ENCODE peak calls at places on chromosomes 4 and X, in ten cellular contexts. L is mesendoderm, N is heart left ventricle, Y is Peyer's patch, I is Panc1, X is prostate gland, V is ovary, F is cardiac muscle cell, M is PC-3, P is GM23338. Z is an unnamed sample.
A peak's percentile ranks its signal among the peaks of the same experiment; 100 is the strongest.

GRCh38 chrX:120629667-120630537 is at the start of gene C1GALT1C1:
- DNase-seq in L (peak; percentile 95), N (peak; percentile 95), Y (peak; percentile 92), I (peak; percentile 86), X (peak; percentile 82), V (peak; percentile 94), F (peak; percentile 96), M (peak; percentile 94), P (peak; percentile 95), Z (peak; percentile 88)

GRCh38 chrX:153645921-153646481 is 1.0 kb upstream of the DUSP9 start:
- DNase-seq in L (no peak), N (no peak), Y (peak; percentile 11), I (no peak), X (no peak), V (no peak), F (no peak), M (no peak), P (no peak), Z (no peak)

GRCh38 chr4:16852168-16852567 is 46.3 kb downstream of the LDB2 start:
- DNase-seq in L (no peak), N (no peak), Y (no peak), I (no peak), X (no peak), V (no peak), F (no peak), M (no peak), P (no peak), Z (no peak)

GRCh38 chr4:7342223-7342576 is 92.5 kb downstream of the PSAPL1 start:
- DNase-seq in L (no peak), N (peak; percentile 45), Y (no peak), I (no peak), X (no peak), V (no peak), F (no peak), M (no peak), P (no peak), Z (no peak)

GRCh38 chr4:37891221-37892159 is 606 bp downstream of the TBC1D1 start:
- DNase-seq in L (peak; percentile 13), N (no peak), Y (peak; percentile 61), I (no peak), X (peak; percentile 56), V (peak; percentile 54), F (peak; percentile 37), M (no peak), P (peak; percentile 75), Z (no peak)

GRCh38 chr4:30718021-30718888 is 1.9 kb upstream of the PCDH7 start:
- DNase-seq in L (peak; percentile 82), N (peak; percentile 73), Y (peak; percentile 50), I (no peak), X (peak; percentile 42), V (peak; percentile 52), F (peak; percentile 24), M (peak; percentile 25), P (peak; percentile 71), Z (peak; percentile 18)

GRCh38 chr4:156779046-156779445 is 192.6 kb downstream of the PDGFC start:
- DNase-seq in L (no peak), N (no peak), Y (no peak), I (no peak), X (no peak), V (no peak), F (peak; percentile 43), M (peak; percentile 23), P (no peak), Z (peak; percentile 37)

GRCh38 chrX:119758682-119759332 is 419 bp downstream of the SOWAHD start:
- DNase-seq in L (peak; percentile 22), N (peak; percentile 61), Y (peak; percentile 74), I (no peak), X (no peak), V (peak; percentile 51), F (no peak), M (no peak), P (peak; percentile 36), Z (no peak)

GRCh38 chrX:38627683-38628082 is 66.3 kb downstream of the TSPAN7 start:
- DNase-seq in L (peak; percentile 86), N (no peak), Y (no peak), I (peak; percentile 18), X (no peak), V (no peak), F (peak; percentile 7), M (peak; percentile 57), P (peak; percentile 76), Z (peak; percentile 22)

GRCh38 chr4:106551724-106552123 is 183.1 kb upstream of the GIMD1 start:
- DNase-seq in L (no peak), N (no peak), Y (no peak), I (no peak), X (no peak), V (no peak), F (no peak), M (no peak), P (no peak), Z (no peak)

GRCh38 chr4:51942833-51943215 is 77.3 kb downstream of the LRRC66 start:
- DNase-seq in L (no peak), N (no peak), Y (no peak), I (no peak), X (no peak), V (no peak), F (no peak), M (peak; percentile 47), P (no peak), Z (no peak)

GRCh38 chr4:185343726-185344581 is 51.8 kb downstream of the LRP2BP start:
- DNase-seq in L (no peak), N (no peak), Y (no peak), I (no peak), X (no peak), V (no peak), F (peak; percentile 60), M (no peak), P (no peak), Z (peak; percentile 72)
- H3K27ac ChIP-seq in L (no peak overlapping the region), N (no peak overlapping the region), Y (no peak overlapping the region), I (no peak overlapping the region), X (no peak overlapping the region), V (no peak overlapping the region), F (no peak overlapping the region), M (no peak overlapping the region), P (peak overlapping the region; percentile 39), Z (peak overlapping the region; percentile 82)

DNA sequence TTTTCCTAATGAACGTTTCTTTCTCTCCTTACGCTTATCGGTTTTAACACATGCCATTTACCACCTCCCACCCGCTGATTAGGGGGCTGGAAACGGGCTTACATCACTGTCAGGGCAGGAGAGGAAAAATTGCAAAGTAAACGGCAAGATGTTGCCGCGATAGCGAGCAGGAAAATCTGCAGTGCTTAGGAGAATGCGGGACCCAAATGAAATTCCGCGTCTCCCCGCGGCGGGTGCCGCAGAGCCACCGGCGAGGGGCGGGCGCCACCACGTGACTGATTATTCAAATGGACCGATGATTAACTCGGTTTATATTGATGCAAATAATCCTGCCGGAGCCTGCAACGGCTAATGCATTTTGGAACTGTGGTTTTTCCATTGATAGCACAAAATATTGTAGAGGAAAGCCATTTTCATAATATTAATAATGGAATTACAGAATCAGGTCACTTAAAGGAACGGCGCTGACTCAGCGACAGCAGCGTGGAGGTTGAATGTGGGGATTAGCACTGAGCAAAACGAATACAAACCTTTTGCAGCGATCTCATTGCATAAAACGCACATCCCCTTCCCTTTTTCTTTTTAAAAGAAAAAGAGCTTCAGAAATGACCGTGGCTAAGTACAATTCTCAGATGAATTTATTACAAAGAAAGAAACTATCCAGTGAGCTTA is 224.2 kb downstream of the STIM2 start:
- DNase-seq in L (peak; percentile 87), N (peak; percentile 66), Y (no peak), I (no peak), X (peak; percentile 22), V (peak; percentile 43), F (peak; percentile 21), M (peak; percentile 34), P (peak; percentile 76), Z (peak; percentile 9)
- H3K4me3 ChIP-seq in L (no peak overlapping the region), N (peak overlapping the region; percentile 30), Y (no peak overlapping the region), I (no peak overlapping the region), X (no peak overlapping the region), V (peak overlapping the region; percentile 28), F (peak overlapping the region; percentile 46), M (peak overlapping the region; percentile 59), P (peak overlapping the region; percentile 57), Z (peak overlapping the region; percentile 46)

DNA sequence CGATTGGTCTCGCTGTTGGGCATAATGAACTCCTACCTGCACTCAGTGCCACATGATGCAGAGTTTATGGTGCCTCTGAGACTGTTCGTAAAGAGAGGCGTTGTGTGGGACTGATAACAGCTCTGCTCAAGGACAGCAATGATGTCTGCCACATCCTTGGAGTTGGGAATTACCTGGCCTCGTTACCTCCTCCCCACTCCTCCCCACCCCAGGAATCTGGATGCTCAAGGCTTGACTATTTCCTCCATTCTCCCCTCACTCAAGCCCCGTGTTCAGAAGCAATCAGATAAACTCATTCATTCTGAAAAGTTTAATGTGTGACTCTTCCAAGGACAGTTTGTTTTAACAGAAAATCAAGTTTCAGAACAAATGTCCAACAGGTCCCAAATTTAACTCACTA is 148.0 kb upstream of the JADE1 start:
- DNase-seq in L (peak; percentile 76), N (no peak), Y (no peak), I (no peak), X (no peak), V (no peak), F (no peak), M (no peak), P (peak; percentile 62), Z (no peak)
- H3K36me3 ChIP-seq in L (no peaks in the 10 kb centered on the region), N (no peaks in the 10 kb centered on the region), Y (no peaks in the 10 kb centered on the region), I (no peaks in the 10 kb centered on the region), X (no peaks in the 10 kb centered on the region), V (no peaks in the 10 kb centered on the region), F (no peaks in the 10 kb centered on the region), M (no peaks in the 10 kb centered on the region), P (no peaks in the 10 kb centered on the region), Z (no peaks in the 10 kb centered on the region)

GRCh38 chrX:15947648-15948317 is 93.2 kb upstream of the AP1S2 start:
- DNase-seq in L (peak; percentile 91), N (no peak), Y (no peak), I (no peak), X (no peak), V (no peak), F (peak; percentile 61), M (peak; percentile 64), P (peak; percentile 67), Z (peak; percentile 40)

GRCh38 chrX:15952212-15952611 is 97.6 kb upstream of the AP1S2 start:
- DNase-seq in L (no peak), N (no peak), Y (no peak), I (no peak), X (no peak), V (no peak), F (no peak), M (no peak), P (no peak), Z (no peak)

GRCh38 chrX:15943393-15943792 is 88.8 kb upstream of the AP1S2 start:
- DNase-seq in L (no peak), N (no peak), Y (no peak), I (no peak), X (no peak), V (no peak), F (no peak), M (no peak), P (no peak), Z (no peak)

GRCh38 chrX:15946783-15947550 is 92.4 kb upstream of the AP1S2 start:
- DNase-seq in L (peak; percentile 65), N (no peak), Y (no peak), I (no peak), X (no peak), V (no peak), F (peak; percentile 75), M (peak; percentile 93), P (no peak), Z (peak; percentile 67)

DNA sequence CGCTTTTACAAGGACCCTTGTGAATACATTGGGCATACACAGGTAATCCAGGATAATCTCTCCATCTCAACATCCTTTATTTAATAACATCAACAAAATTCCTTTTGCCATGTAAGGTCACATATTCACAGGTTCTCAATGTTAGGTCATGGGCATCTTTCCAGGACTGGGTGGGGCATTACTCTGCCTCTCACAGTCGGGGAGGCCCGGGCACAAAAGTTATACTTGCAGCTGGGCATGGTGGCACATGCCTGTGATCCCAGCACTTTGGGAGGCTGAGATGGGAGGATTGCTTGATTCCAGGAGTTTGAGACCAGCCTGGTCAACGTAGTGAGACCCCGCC is 93.7 kb upstream of the AP1S2 start:
- DNase-seq in L (no peak), N (no peak), Y (no peak), I (no peak), X (no peak), V (no peak), F (no peak), M (peak; percentile 59), P (no peak), Z (no peak)
- H3K27ac ChIP-seq in L (peak overlapping the region; percentile 51), N (no peak overlapping the region), Y (no peak overlapping the region), I (no peak overlapping the region), X (no peak overlapping the region), V (no peak overlapping the region), F (no peak overlapping the region), M (no peak overlapping the region), P (peak overlapping the region; percentile 59), Z (no peak overlapping the region)

Z was measured in brain microvascular endothelial cell.